ENCODE peak calls at places on chromosome 5, in four cellular contexts. K is pancreas, N is psoas muscle, V is HepG2. X is an unnamed sample.
A peak's percentile ranks its signal among the peaks of the same experiment; 100 is the strongest.

GRCh38 chr5:138972836-138973235 is 97.7 kb upstream of the LRRTM2 start:
- DNase-seq in K (peak; percentile 59), N (no peak), V (no peak), X (no peak)

GRCh38 chr5:135642934-135643333 is 64.1 kb upstream of the CXCL14 start:
- DNase-seq in K (no peak), N (no peak), V (no peak), X (no peak)

GRCh38 chr5:1643651-1644392 is 120.1 kb upstream of the LPCAT1 start:
- DNase-seq in K (no peak), N (peak; percentile 35), V (no peak), X (no peak)

GRCh38 chr5:40383719-40384651 is 295.7 kb upstream of the PTGER4 start:
- DNase-seq in K (no peak), N (no peak), V (no peak), X (no peak)

GRCh38 chr5:112338681-112339337 is 80.3 kb downstream of the EPB41L4A start:
- DNase-seq in K (peak; percentile 8), N (no peak), V (peak; percentile 18), X (no peak)

GRCh38 chr5:174623438-174624019 is 100.9 kb upstream of the MSX2 start:
- DNase-seq in K (no peak), N (no peak), V (no peak), X (no peak)

GRCh38 chr5:158676642-158677489 is 422.9 kb downstream of the EBF1 start:
- DNase-seq in K (no peak), N (no peak), V (no peak), X (peak; percentile 18)

GRCh38 chr5:1521054-1521453 is 2.7 kb downstream of the LPCAT1 start:
- DNase-seq in K (no peak), N (no peak), V (no peak), X (no peak)

GRCh38 chr5:89988998-89989690 is 420.4 kb downstream of the CETN3 start:
- DNase-seq in K (no peak), N (no peak), V (no peak), X (peak; percentile 19)

GRCh38 chr5:30063503-30063902 is 1130.0 kb upstream of the CDH6 start:
- DNase-seq in K (no peak), N (no peak), V (no peak), X (no peak)

GRCh38 chr5:99019812-99020697 is 91.2 kb upstream of the CHD1 start:
- DNase-seq in K (no peak), N (no peak), V (peak; percentile 59), X (no peak)

GRCh38 chr5:178330791-178331404 is 98.3 kb upstream of the PHYKPL start:
- DNase-seq in K (no peak), N (peak; percentile 56), V (no peak), X (no peak)

GRCh38 chr5:146340260-146341081 is 1.8 kb downstream of the POU4F3 start:
- DNase-seq in K (peak; percentile 31), N (peak; percentile 65), V (peak; percentile 36), X (peak; percentile 78)

GRCh38 chr5:36573441-36573840 is 33.0 kb upstream of the SLC1A3 start:
- DNase-seq in K (no peak), N (no peak), V (no peak), X (no peak)

GRCh38 chr5:86807046-86807712 is 189.4 kb downstream of the COX7C start:
- DNase-seq in K (no peak), N (no peak), V (no peak), X (no peak)

GRCh38 chr5:176587398-176587797 is 22.6 kb downstream of the GPRIN1 start:
- DNase-seq in K (no peak), N (no peak), V (no peak), X (no peak)

GRCh38 chr5:54063817-54064216 is 246.6 kb downstream of the ARL15 start:
- DNase-seq in K (no peak), N (no peak), V (no peak), X (no peak)

GRCh38 chr5:43044181-43044914 is 4.2 kb upstream of the ANXA2R start:
- DNase-seq in K (no peak), N (peak; percentile 75), V (no peak), X (peak; percentile 63)

GRCh38 chr5:113682497-113683136 is 169.1 kb downstream of the YTHDC2 start:
- DNase-seq in K (no peak), N (no peak), V (no peak), X (no peak)

GRCh38 chr5:168881427-168882149 is 302.4 kb upstream of the PANK3 start:
- DNase-seq in K (no peak), N (no peak), V (no peak), X (no peak)

GRCh38 chr5:89930591-89931383 is 478.8 kb downstream of the CETN3 start:
- DNase-seq in K (no peak), N (no peak), V (peak; percentile 4), X (no peak)

GRCh38 chr5:72596956-72597355 is 89.7 kb upstream of the ZNF366 start:
- DNase-seq in K (no peak), N (no peak), V (no peak), X (no peak)

GRCh38 chr5:149938272-149938671 is 6.3 kb downstream of the PDE6A start:
- DNase-seq in K (no peak), N (peak; percentile 69), V (no peak), X (peak; percentile 78)
- H3K4me1 ChIP-seq in K (no peaks in the 10 kb centered on the region), N (peaks cover 5% of the 10 kb centered on the region), V (peaks cover 77% of the 10 kb centered on the region), X (peaks cover 12% of the 10 kb centered on the region)

GRCh38 chr5:14009575-14009974 is 65.1 kb upstream of the DNAH5 start:
- DNase-seq in K (no peak), N (no peak), V (no peak), X (no peak)

GRCh38 chr5:14008819-14009311 is 64.4 kb upstream of the DNAH5 start:
- DNase-seq in K (peak; percentile 23), N (no peak), V (peak; percentile 50), X (no peak)

GRCh38 chr5:14006823-14007510 is 62.5 kb upstream of the DNAH5 start:
- DNase-seq in K (no peak), N (no peak), V (no peak), X (no peak)

GRCh38 chr5:14016549-14016948 is 72.1 kb upstream of the DNAH5 start:
- DNase-seq in K (no peak), N (no peak), V (no peak), X (no peak)

DNA sequence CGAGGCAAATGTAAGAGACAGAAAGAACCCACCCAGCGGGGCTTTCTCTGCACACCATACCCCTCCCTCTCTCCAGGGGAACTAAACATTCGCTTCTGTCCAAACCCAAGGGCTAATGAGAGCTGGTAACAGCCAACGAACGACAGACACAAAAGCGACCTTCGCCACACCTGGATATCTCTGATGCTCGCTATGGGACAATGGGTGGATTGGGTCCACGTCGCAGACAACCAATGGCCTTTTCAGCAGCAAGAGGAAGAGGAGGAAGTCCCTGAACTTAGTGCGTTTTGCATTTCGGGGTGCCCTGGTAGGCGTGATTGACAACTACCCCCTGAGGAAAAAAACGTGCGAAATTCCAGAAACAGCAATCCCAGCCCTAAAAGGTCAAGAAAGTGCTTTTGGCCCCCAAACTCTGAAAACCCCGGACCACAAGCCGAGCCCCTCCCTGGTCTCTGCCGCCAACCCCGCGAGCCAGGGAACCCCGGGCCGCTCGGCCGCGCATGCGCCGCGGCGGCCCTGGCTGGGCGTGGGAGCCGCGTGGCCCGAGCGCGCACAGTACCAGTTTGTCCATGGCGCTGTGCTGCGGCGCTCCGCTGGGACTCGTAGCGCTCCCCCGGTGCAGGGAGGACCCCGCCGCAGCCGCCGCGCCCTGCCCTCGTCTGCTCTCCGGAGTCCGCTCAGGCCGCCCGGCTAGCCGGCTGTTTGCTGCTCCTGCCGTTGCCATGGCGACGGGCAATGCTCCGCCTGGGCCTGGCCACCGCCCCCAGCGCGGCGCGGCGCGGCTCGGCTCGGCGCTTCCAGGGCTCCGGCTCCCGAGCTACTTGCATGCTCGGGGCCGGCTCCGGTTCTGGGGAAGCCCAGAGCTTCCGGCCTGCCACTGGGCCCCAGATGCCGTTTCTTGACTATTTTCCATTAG is 66.9 kb upstream of the DNAH5 start:
- DNase-seq in K (peak; percentile 90), N (peak; percentile 92), V (peak; percentile 78), X (peak; percentile 86)
- TF ChIP-seq CTCF in K (no peak), N (peak; percentile 5), V (peak; percentile 44), X (no peak)

GRCh38 chr5:140185409-140185808 is 10.4 kb downstream of the CYSTM1 start:
- DNase-seq in K (no peak), N (no peak), V (no peak), X (no peak)
- H3K27ac ChIP-seq in K (no peak overlapping the region), N (peak overlapping the region; percentile 54), V (no peak overlapping the region), X (no peak overlapping the region)

GRCh38 chr5:119341452-119342349 is 14.1 kb upstream of the TNFAIP8 start:
- DNase-seq in K (no peak), N (no peak), V (no peak), X (no peak)
- H3K4me1 ChIP-seq in K (no peaks in the 10 kb centered on the region), N (no peaks in the 10 kb centered on the region), V (peaks cover 8% of the 10 kb centered on the region), X (no peaks in the 10 kb centered on the region)

GRCh38 chr5:61010759-61011460 is 65.9 kb downstream of the NDUFAF2 start:
- DNase-seq in K (no peak), N (peak; percentile 25), V (peak; percentile 8), X (no peak)
- TF ChIP-seq CTCF in K (no peak), N (no peak), V (peak; percentile 13), X (no peak)

DNA sequence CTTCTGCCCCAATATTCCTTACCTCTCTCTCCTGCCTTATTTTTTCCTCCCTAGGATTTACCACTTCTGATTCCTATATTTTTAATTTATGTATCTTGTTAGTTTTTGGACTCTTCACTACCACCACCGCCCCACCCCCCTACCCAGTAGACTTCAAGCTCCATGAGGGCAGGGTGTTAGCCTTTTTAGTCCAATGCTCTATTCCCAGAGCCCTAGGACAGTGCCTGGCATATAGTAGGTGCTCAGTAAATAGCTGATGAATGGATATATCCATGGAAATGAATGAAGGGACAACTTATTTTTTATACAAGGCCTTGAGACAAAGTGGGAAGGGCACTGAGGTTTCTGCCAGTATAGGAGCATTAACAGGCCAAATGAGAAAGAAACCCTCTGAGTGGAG is 41.5 kb downstream of the IRF1 start:
- DNase-seq in K (no peak), N (no peak), V (no peak), X (peak; percentile 11)
- H3K27ac ChIP-seq in K (no peak overlapping the region), N (no peak overlapping the region), V (no peak overlapping the region), X (no peak overlapping the region)

DNA sequence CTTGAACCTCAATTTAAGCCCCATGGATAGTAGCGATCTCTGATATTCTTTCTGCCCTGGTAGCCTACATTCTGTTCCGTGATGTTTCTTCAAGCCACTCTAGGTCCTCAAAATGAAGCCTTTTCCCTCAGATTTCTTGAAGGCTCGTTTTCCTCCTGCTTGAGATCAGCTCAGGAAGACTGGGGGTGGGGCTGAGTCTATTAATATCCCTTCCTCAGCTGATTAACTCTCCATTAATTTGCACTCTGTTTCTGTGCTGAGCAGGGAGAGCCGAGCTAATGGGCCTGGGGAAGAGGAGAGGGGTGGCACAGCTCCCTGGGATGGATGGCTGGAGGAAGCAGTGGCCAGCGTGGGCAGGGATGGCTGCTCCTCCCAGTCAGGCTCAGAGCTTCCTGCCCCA is 93.2 kb downstream of the PPARGC1B start:
- DNase-seq in K (no peak), N (no peak), V (no peak), X (no peak)
- H3K4me1 ChIP-seq in K (no peaks in the 10 kb centered on the region), N (peaks cover 74% of the 10 kb centered on the region), V (peaks cover 9% of the 10 kb centered on the region), X (no peaks in the 10 kb centered on the region)

X was measured in adrenal gland.